ENCODE peak calls at places on chromosome 12, in four cellular contexts. C is natural killer cell; B is stimulated activated naive B cell treated with anti-CD40 and anti-IgM and Interleukin-4, amounts not matched to agents 10 μg/mL and 1 μg/mL and 100 μg/mL, for 72 hours; R is Right ventricle myocardium inferior. F is an unnamed sample.

GRCh38 chr12:69966409-69966808 is 141.4 kb downstream of the MYRFL start:
- ATAC-seq in B (no peak), C (no peak), R (peak; percentile 97), F (peak; percentile 60)

GRCh38 chr12:66741919-66742318 is 63.0 kb upstream of the GRIP1 start:
- ATAC-seq in R (no peak), B (no peak), C (no peak), F (no peak)

GRCh38 chr12:120529641-120530314 is 820 bp upstream of the COQ5 start:
- ATAC-seq in B (no peak), C (no peak), R (no peak), F (no peak)

GRCh38 chr12:56190695-56191155 is 1.4 kb upstream of the SMARCC2 start:
- ATAC-seq in R (no peak), B (no peak), C (no peak), F (no peak)

GRCh38 chr12:6631549-6631961 is 4.2 kb downstream of the LPAR5 start:
- ATAC-seq in R (peak; percentile 72), B (no peak), C (peak; percentile 35), F (no peak)

GRCh38 chr12:30200864-30201263 is 417.1 kb upstream of the TMTC1 start:
- ATAC-seq in C (no peak), R (peak; percentile 26), B (no peak), F (no peak)

GRCh38 chr12:116520801-116521471 is 38.2 kb upstream of the MAP1LC3B2 start:
- ATAC-seq in C (no peak), B (no peak), R (no peak), F (peak; percentile 21)

GRCh38 chr12:116882742-116883141 is 1.5 kb upstream of the HRK start:
- ATAC-seq in B (peak; percentile 41), R (no peak), C (no peak), F (peak; percentile 40)

GRCh38 chr12:56080556-56081138 is 682 bp downstream of the ERBB3 start:
- ATAC-seq in R (no peak), B (no peak), C (no peak), F (no peak)

GRCh38 chr12:38911611-38912010 is 6.2 kb upstream of the CPNE8 start:
- ATAC-seq in R (no peak), C (no peak), B (no peak), F (no peak)

GRCh38 chr12:19456176-19456575 is 16.9 kb downstream of the AEBP2 start:
- ATAC-seq in R (peak; percentile 63), B (no peak), C (no peak), F (no peak)

F was measured in SK-N-SH treated with all-trans-retinoic acid at 6 μM for 48 hours.